ENCODE peak calls at places on chromosome X, in six cellular contexts. U is K562, R is A549, S is HEK293T, J is HepG2, B is GM12878. G is an unnamed sample.

GRCh38 chrX:16479206-16479869 is 170.6 kb upstream of the S100G start:
- DNase-seq in B (no peak), J (peak), S (no peak), R (no peak), U (no peak), G (peak)

GRCh38 chrX:7147431-7147977 is at the start of gene STS:
- DNase-seq in J (no peak), S (no peak), U (no peak), B (no peak), R (no peak), G (peak)

GRCh38 chrX:38941675-38942074 is 140.4 kb downstream of the MID1IP1 start:
- DNase-seq in S (no peak), U (no peak), R (no peak), B (no peak), J (no peak), G (peak)

GRCh38 chrX:151871244-151871643 is 41.4 kb upstream of the MAGEA4 start:
- DNase-seq in S (no peak), R (peak), J (peak), B (no peak), U (no peak), G (peak)

GRCh38 chrX:41468647-41469323 is 21.6 kb downstream of the NYX start:
- DNase-seq in U (no peak), R (no peak), J (no peak), B (no peak), S (no peak), G (peak)

GRCh38 chrX:63751481-63751880 is 33.5 kb downstream of the ARHGEF9 start:
- DNase-seq in R (no peak), B (no peak), J (no peak), U (no peak), S (no peak), G (no peak)

GRCh38 chrX:38376747-38377146 is 24.3 kb downstream of the OTC start:
- DNase-seq in B (no peak), J (no peak), R (no peak), U (no peak), S (no peak), G (no peak)

GRCh38 chrX:14062524-14062923 is 32.8 kb upstream of the GEMIN8 start:
- DNase-seq in U (no peak), R (no peak), S (no peak), B (no peak), J (no peak), G (no peak)

GRCh38 chrX:11100281-11101035 is 10.7 kb upstream of the HCCS start:
- DNase-seq in R (peak), U (no peak), S (peak), B (no peak), J (peak), G (peak)

GRCh38 chrX:20498851-20499635 is 232.3 kb upstream of the RPS6KA3 start:
- DNase-seq in S (no peak), J (no peak), B (no peak), R (no peak), U (no peak), G (peak)

GRCh38 chrX:139156356-139156755 is 374.2 kb upstream of the F9 start:
- DNase-seq in J (no peak), S (no peak), R (no peak), U (no peak), B (no peak), G (no peak)

GRCh38 chrX:39816871-39817731 is 280.7 kb downstream of the BCOR start:
- DNase-seq in S (no peak), J (no peak), U (peak), R (no peak), B (no peak), G (peak)

GRCh38 chrX:150483576-150483975 is 84.8 kb upstream of the MTM1 start:
- DNase-seq in B (no peak), S (no peak), J (no peak), U (no peak), R (no peak), G (no peak)

GRCh38 chrX:12791253-12792228 is at the start of gene PRPS2:
- DNase-seq in U (peak), B (no peak), R (peak), J (peak), S (peak), G (peak)

GRCh38 chrX:100649550-100650356 is 5.8 kb downstream of the SRPX2 start:
- DNase-seq in J (peak), U (no peak), R (no peak), B (no peak), S (no peak), G (peak)

GRCh38 chrX:102917801-102918200 is 19.3 kb upstream of the RAB40AL start:
- DNase-seq in J (no peak), U (no peak), B (no peak), S (no peak), R (no peak), G (no peak)

GRCh38 chrX:38890963-38891362 is 89.7 kb downstream of the MID1IP1 start:
- DNase-seq in B (no peak), R (no peak), U (no peak), S (no peak), J (peak), G (no peak)

GRCh38 chrX:108117988-108118387 is 26.4 kb downstream of the ATG4A start:
- DNase-seq in S (no peak), B (no peak), J (no peak), R (no peak), U (no peak), G (peak)

GRCh38 chrX:54492340-54492739 is 3.7 kb downstream of the FGD1 start:
- DNase-seq in B (no peak), S (no peak), R (no peak), U (no peak), J (no peak), G (peak)

GRCh38 chrX:19673334-19674040 is 158.2 kb upstream of the MAP3K15 start:
- DNase-seq in J (peak), S (no peak), R (peak), U (no peak), B (no peak), G (peak)

GRCh38 chrX:54248309-54248708 is 65.3 kb upstream of the FAM120C start:
- DNase-seq in S (peak), B (no peak), J (peak), R (peak), U (no peak), G (peak)

GRCh38 chrX:76127341-76127740 is 45.5 kb upstream of the PBDC1 start:
- DNase-seq in U (no peak), S (no peak), B (no peak), J (no peak), R (no peak), G (no peak)

GRCh38 chrX:68588653-68589371 is 58.7 kb upstream of the STARD8 start:
- DNase-seq in U (no peak), B (no peak), R (no peak), S (no peak), J (no peak), G (peak)

GRCh38 chrX:21933077-21933476 is 7.4 kb upstream of the SMS start:
- DNase-seq in B (no peak), U (no peak), R (no peak), J (no peak), S (no peak), G (no peak)

GRCh38 chrX:41014776-41015175 is 70.5 kb upstream of the USP9X start:
- DNase-seq in B (no peak), J (no peak), U (no peak), S (no peak), R (no peak), G (peak)

GRCh38 chrX:9311411-9312160 is 153.3 kb upstream of the TBL1X start:
- DNase-seq in B (no peak), S (no peak), J (no peak), U (no peak), R (no peak), G (peak)

GRCh38 chrX:100319716-100320115 is 90.4 kb downstream of the PCDH19 start:
- DNase-seq in S (no peak), J (no peak), B (no peak), U (no peak), R (no peak), G (no peak)

GRCh38 chrX:40578039-40578438 is 2.7 kb upstream of the ATP6AP2 start:
- DNase-seq in S (no peak), U (no peak), J (peak), R (no peak), B (no peak), G (no peak)

GRCh38 chrX:46710425-46710824 is 48.5 kb downstream of the SLC9A7 start:
- DNase-seq in U (no peak), J (peak), R (peak), B (no peak), S (no peak), G (peak)

GRCh38 chrX:9805956-9806355 is 19.7 kb downstream of the SHROOM2 start:
- DNase-seq in R (no peak), J (no peak), B (no peak), U (no peak), S (no peak), G (peak)

GRCh38 chrX:14420876-14421275 is 108.5 kb upstream of the GLRA2 start:
- DNase-seq in B (no peak), R (no peak), S (no peak), U (no peak), J (no peak), G (no peak)

GRCh38 chrX:68511255-68511654 is 12.4 kb downstream of the YIPF6 start:
- DNase-seq in S (peak), B (no peak), J (peak), R (peak), U (peak), G (peak)

GRCh38 chrX:28589048-28589447 is 1.8 kb downstream of the IL1RAPL1 start:
- DNase-seq in R (no peak), U (no peak), B (no peak), J (no peak), S (no peak), G (no peak)

GRCh38 chrX:108299101-108299591 is 139.1 kb downstream of the COL4A6 start:
- DNase-seq in R (no peak), J (peak), S (no peak), U (no peak), B (peak), G (peak)

GRCh38 chrX:40773809-40774208 is 38.5 kb upstream of the MED14 start:
- DNase-seq in U (no peak), S (no peak), J (no peak), R (no peak), B (no peak), G (peak)

GRCh38 chrX:41335590-41336331 is 1.8 kb downstream of the DDX3X start:
- DNase-seq in R (no peak), B (no peak), J (no peak), U (no peak), S (no peak), G (peak)

GRCh38 chrX:3815896-3816664 is 102.6 kb upstream of the PRKX start:
- DNase-seq in U (peak), R (peak), S (peak), B (peak), J (peak), G (peak)

GRCh38 chrX:3820170-3820569 is 106.7 kb upstream of the PRKX start:
- DNase-seq in S (no peak), R (no peak), J (no peak), B (no peak), U (no peak), G (peak)
- TF ChIP-seq BHLHE40 in S (no peak), R (no peak), J (no peak), B (no peak), U (no peak), G (peak)

DNA sequence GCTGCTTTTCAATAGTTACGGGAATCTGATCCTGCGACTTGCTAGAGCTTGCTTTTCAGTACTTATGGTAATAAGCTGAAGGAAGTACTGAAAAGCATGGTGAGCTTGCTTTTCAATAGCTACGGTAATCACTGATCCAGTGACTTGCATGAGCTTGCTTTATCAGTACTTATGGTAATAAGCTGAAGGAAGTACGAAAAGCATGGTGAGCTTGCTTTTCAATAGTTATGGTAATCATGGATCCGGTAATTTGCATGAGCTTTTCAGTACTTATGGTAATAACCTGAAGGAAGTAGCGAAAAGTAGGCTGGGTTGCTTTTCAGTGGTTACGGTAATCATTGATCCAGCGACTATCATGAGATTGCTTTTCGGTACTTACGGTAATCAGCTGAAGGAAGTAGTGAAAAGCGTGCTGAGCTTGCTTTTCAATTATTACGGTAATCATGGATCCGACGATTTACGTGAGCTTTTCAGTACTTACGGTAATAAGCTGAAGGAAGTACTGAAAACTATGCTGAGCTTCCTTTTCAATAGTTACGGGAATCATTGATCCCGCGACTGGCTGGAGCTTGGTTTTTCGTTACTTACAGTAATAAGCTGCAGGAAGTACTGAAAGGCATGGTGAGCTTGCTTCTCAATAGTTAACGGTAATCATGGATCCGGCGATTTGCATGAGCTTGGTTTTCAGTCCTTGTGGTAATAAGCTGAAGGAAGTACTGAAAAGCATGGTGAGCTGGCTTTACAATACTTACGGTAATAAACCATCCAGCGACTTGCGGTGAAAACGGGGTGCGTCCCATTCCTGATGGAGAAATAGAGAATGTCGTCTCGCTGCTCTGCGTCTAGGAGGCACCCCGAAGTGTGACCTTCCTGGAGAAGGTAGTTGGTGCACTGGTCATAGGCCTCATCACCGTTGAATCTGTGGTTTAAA is 6.5 kb downstream of the CRLF2 start:
- DNase-seq in S (peak), B (no peak), J (no peak), R (peak), U (peak), G (peak)
- TF ChIP-seq BHLHE40 in S (no peak), B (peak), J (no peak), R (no peak), U (no peak), G (no peak)

DNA sequence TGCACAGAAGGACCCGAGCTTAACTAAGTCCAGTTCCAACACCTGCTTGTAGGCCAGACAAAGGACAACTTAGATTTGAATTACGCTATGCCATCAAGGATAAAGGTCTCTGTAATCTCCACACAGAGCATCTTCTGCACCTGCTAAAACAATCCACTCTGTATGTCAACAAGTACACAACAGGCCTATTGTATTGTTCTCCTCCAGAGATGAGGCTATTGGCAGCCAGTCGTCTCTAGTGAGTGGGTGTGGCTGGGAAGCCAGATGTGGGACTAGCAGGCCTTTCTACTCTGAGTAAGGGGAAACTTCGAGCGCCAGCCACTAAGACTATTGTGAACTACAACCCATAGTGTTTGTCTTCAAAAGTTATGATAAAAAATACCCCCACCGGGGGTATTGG is 12.2 kb downstream of the ZDHHC9 start:
- DNase-seq in B (no peak), R (no peak), J (no peak), S (no peak), U (no peak), G (no peak)
- TF ChIP-seq BHLHE40 in B (no peak), R (no peak), J (no peak), S (no peak), U (no peak), G (no peak)

DNA sequence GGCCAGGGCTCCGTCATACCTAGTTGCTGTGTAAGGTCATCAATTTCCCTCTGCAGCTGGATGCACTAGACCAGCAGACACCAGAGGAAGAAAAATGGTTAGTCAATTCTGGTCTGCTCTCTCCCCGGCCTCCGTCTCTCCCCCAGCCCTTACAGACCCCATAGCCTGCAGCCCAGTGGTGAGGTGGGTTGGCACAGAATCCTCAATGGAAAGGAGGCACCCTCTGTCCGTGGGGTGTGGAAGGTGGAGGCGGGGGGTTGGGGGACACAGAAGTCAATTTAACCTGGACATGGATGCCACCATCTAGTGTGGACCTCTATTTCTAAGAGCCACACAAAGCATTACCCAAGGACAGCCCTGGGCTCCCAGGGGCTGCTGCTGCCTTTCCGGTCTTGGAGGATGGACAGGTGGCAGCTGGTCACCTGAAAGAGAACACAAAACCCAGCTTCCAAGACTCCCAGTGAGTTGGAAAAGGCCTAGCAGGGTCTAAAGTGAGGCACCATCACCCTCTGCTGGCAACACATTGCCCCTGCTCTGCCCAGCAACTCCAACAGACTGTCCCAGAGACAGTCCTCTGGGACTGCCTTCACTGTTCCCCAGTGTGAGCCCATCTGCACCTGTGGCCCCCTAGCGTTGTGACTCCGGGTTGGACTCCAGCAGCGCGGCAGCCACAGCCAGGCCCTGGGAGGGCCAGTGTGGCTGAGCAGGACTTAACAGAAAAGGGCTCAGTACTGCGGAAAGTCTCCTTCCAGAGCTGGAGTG is 40.1 kb upstream of the NHSL2 start:
- DNase-seq in B (no peak), S (peak), U (no peak), J (peak), R (peak), G (no peak)
- TF ChIP-seq BHLHE40 in B (no peak), S (no peak), U (no peak), J (no peak), R (no peak), G (no peak)

DNA sequence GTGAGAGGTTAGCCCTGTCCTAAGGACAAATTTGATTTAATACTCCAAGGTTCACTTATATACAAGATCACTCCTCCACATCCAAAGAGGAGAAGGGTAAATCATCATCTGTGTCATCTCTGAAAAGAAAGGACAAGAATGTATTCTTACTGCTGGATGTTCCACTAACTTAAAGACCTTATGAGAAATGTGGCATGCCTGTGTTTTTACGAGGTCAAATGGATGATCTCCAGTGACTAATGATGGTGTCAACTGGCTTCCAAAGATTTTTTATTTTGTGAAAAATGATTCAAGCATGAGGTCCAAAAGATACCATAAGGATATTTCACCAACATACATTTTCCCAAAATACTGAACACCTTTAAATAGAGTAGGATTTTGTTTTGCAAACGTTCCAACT is 143.4 kb downstream of the PTCHD1 start:
- DNase-seq in B (no peak), S (no peak), U (no peak), R (no peak), J (no peak), G (no peak)
- TF ChIP-seq BHLHE40 in B (no peak), S (no peak), U (no peak), R (no peak), J (no peak), G (no peak)

DNA sequence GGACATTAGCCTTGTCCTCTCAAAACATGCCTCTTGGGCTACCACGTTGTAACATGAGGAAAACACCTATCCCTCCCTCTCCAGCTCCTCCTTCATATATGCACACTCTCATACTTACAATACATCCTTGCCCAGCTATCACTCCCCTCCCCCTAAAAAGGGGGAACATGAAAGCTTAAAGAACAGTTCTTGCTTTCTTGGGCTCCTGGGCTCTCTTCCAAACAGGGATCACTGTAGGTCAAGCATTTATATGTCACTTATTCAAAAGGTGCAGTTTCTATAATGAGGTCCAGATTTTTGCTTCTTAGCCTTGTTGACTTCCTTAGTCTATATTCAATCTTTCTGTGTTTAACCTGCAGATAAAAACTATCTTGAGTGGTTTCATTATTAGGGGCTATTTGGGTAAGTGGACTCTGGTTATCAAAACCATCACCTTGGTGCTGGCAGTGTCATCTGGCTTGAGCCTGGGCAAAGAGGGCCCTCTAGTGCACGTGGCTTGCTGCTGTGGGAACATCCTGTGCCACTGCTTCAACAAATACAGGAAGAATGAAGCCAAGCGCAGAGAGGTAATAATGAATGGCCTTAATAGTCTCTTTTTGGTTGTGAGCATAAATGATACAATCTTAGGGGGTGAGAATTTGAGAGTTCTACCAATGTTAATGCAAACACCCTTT is 119.4 kb downstream of the AKAP4 start:
- DNase-seq in U (no peak), B (no peak), R (no peak), S (no peak), J (peak), G (peak)
- TF ChIP-seq BHLHE40 in U (no peak), B (no peak), R (no peak), S (no peak), J (no peak), G (no peak)

G was measured in IMR-90.